ENCODE peak calls at places on chromosomes 7 and 10, in six cellular contexts. M is CD4-positive, alpha-beta memory T cell; Y is mesenchymal stem cell; T is RWPE2; Q is endodermal cell; L is astrocyte of the spinal cord. N is an unnamed sample.
A peak's percentile ranks its signal among the peaks of the same experiment; 100 is the strongest.

GRCh38 chr7:139620676-139621344 is 97.3 kb downstream of the CLEC2L start:
- DNase-seq in M (peak; percentile 47), Y (peak; percentile 22), T (no peak), Q (peak; percentile 93), L (no peak), N (peak; percentile 55)

GRCh38 chr10:18666810-18667209 is 7.6 kb downstream of the ARL5B start:
- DNase-seq in M (no peak), Y (peak; percentile 76), T (no peak), Q (no peak), L (peak; percentile 79), N (peak; percentile 45)

GRCh38 chr10:69449841-69450240 is 1.4 kb upstream of the TSPAN15 start:
- DNase-seq in M (peak; percentile 54), Y (peak; percentile 85), T (no peak), Q (peak; percentile 91), L (peak; percentile 23), N (peak; percentile 92)

GRCh38 chr7:84247591-84247990 is 53.0 kb upstream of the SEMA3A start:
- DNase-seq in M (no peak), Y (no peak), T (no peak), Q (no peak), L (peak; percentile 73), N (no peak)

GRCh38 chr10:11012476-11012875 is 5.2 kb upstream of the CELF2 start:
- DNase-seq in M (no peak), Y (no peak), T (no peak), Q (no peak), L (no peak), N (no peak)

GRCh38 chr10:43691503-43691902 is 42.8 kb upstream of the ZNF32 start:
- DNase-seq in M (no peak), Y (no peak), T (no peak), Q (no peak), L (no peak), N (no peak)

GRCh38 chr10:70330671-70331070 is 46.9 kb upstream of the NPFFR1 start:
- DNase-seq in M (no peak), Y (no peak), T (no peak), Q (no peak), L (no peak), N (no peak)

GRCh38 chr10:11533328-11533781 is 78.1 kb downstream of the USP6NL start:
- DNase-seq in M (no peak), Y (peak; percentile 58), T (no peak), Q (peak; percentile 66), L (no peak), N (no peak)

GRCh38 chr7:45179666-45180065 is 22.1 kb downstream of the RAMP3 start:
- DNase-seq in M (no peak), Y (no peak), T (no peak), Q (peak; percentile 7), L (no peak), N (no peak)

GRCh38 chr10:52187521-52188258 is 126.4 kb upstream of the DKK1 start:
- DNase-seq in M (no peak), Y (no peak), T (no peak), Q (no peak), L (no peak), N (no peak)

DNA sequence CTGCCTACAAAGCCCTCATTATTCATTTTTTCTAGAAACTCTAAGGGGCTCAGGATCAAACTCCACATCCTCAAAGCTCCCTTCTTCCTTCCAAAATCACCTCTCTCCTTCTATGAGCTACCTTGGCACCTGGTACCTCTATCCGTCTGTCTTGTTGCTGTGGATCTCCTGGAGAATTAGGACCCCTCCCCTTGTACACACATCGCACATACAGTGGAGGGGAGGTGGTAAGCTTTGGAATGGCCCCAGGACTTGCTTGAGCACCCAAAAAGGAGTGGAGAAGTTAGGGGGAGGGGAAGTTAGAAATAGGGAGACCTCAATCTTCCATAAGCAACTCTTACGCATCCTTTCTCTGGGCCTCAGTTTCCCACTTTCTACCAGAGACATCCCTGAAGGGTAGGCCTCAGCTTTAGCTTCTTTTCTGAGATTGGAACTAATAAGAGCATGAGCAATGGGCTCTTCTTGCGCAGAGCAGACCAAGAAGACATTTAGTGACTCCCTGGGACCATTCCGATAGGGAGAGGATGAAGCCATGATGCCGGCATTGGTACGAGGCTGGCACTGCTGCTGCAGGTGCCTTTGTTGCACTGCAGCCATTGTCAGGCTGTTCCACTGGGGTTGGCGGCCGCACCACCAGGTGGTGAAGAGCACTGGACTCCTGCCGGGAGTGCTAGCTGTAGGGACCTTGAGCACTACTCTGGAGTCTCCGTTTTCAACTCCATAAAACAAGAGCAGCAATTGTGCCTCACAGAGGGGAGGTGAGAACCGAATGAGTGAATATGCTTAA is 4.5 kb downstream of the CYP26C1 start:
- DNase-seq in M (no peak), Y (no peak), T (no peak), Q (no peak), L (no peak), N (no peak)
- H3K4me3 ChIP-seq in M (no peak overlapping the region), Y (no peak overlapping the region), T (no peak overlapping the region), Q (peak overlapping the region; percentile 71), L (no peak overlapping the region), N (no peak overlapping the region)

GRCh38 chr10:101262147-101262546 is 32.9 kb upstream of the LBX1 start:
- DNase-seq in M (no peak), Y (no peak), T (no peak), Q (no peak), L (no peak), N (no peak)

GRCh38 chr10:101263146-101263837 is 34.0 kb upstream of the LBX1 start:
- DNase-seq in M (no peak), Y (no peak), T (no peak), Q (peak; percentile 68), L (no peak), N (no peak)

GRCh38 chr10:101261702-101262101 is 32.4 kb upstream of the LBX1 start:
- DNase-seq in M (no peak), Y (no peak), T (no peak), Q (peak; percentile 73), L (no peak), N (no peak)

GRCh38 chr10:101258179-101258885 is 29.1 kb upstream of the LBX1 start:
- DNase-seq in M (no peak), Y (no peak), T (no peak), Q (peak; percentile 79), L (no peak), N (no peak)

GRCh38 chr10:101260764-101261341 is 31.6 kb upstream of the LBX1 start:
- DNase-seq in M (no peak), Y (no peak), T (no peak), Q (peak; percentile 89), L (no peak), N (no peak)
- H3K4me3 ChIP-seq in M (no peak overlapping the region), Y (no peak overlapping the region), T (no peak overlapping the region), Q (no peak overlapping the region), L (no peak overlapping the region), N (no peak overlapping the region)

DNA sequence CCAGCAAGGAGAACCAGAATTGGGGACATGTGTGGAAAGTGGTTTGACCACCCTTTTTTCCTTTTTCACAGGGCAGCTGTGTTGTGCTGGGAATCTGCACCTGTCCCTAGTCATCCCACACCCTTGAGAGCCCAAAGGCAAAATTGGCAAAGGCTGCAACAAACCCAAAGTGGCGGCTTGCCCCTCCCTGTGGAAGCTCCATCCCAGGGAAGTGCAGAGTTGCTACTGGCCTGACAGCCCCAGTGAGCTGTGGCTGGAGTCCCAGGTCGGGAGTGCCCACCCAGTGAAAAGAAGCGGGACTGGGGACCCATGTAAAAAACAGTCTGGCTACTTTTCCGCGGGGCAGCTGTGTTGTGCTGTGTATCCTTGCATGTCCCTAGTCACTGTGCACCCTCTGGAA is 109.1 kb upstream of the GRM3 start:
- DNase-seq in M (no peak), Y (no peak), T (no peak), Q (no peak), L (no peak), N (no peak)
- H3K4me3 ChIP-seq in M (no peak overlapping the region), Y (no peak overlapping the region), T (no peak overlapping the region), Q (no peak overlapping the region), L (no peak overlapping the region), N (no peak overlapping the region)

DNA sequence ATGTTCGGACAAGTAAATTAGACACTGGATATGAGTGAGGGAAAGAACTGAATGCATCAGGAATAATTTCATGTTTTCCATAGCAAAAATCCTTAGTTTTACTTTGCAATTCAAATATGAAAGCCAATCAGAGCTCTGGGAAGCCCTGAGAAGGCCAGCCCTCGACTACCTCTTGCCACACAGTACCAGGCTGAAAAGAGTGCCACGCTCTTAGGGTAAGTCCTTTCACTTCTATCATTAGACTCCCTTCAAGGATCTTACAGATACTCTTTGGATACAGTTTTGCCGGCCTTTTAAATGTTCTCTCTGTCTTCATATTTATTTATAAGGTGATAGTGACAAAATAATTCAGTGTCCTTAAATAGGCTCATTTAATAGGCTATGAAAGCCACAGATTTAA is 1.9 kb downstream of the COBL start:
- DNase-seq in M (no peak), Y (no peak), T (no peak), Q (peak; percentile 36), L (no peak), N (peak; percentile 67)
- H3K4me3 ChIP-seq in M (no peak overlapping the region), Y (no peak overlapping the region), T (no peak overlapping the region), Q (peak overlapping the region; percentile 86), L (no peak overlapping the region), N (peak overlapping the region; percentile 71)

GRCh38 chr10:114872519-114873087 is 51.0 kb downstream of the FHIP2A start:
- DNase-seq in M (no peak), Y (no peak), T (no peak), Q (no peak), L (no peak), N (no peak)
- H3K4me3 ChIP-seq in M (no peak overlapping the region), Y (no peak overlapping the region), T (no peak overlapping the region), Q (no peak overlapping the region), L (no peak overlapping the region), N (no peak overlapping the region)

GRCh38 chr10:131088619-131089018 is 222.9 kb downstream of the TCERG1L start:
- DNase-seq in M (no peak), Y (no peak), T (no peak), Q (peak; percentile 75), L (no peak), N (no peak)
- H3K4me3 ChIP-seq in M (no peak overlapping the region), Y (no peak overlapping the region), T (no peak overlapping the region), Q (no peak overlapping the region), L (no peak overlapping the region), N (no peak overlapping the region)

N was measured in PC-9.